ENCODE peak calls at places on chromosomes 11 and 22, in seven cellular contexts. One of them, this sample, is unnamed.

GRCh38 chr11:15507592-15507991 is 392.9 kb downstream of the INSC start:
- DNase-seq in testis: no peak
- DNase-seq in HCT116: no peak
- DNase-seq in HepG2: no peak
- DNase-seq in heart left ventricle: no peak
- DNase-seq in IMR-90: no peak
- DNase-seq in adrenal gland: no peak
- DNase-seq in this sample: no peak

GRCh38 chr11:3891751-3892150 is 36.3 kb downstream of the STIM1 start:
- DNase-seq in testis: no peak
- DNase-seq in HCT116: no peak
- DNase-seq in HepG2: no peak
- DNase-seq in heart left ventricle: no peak
- DNase-seq in IMR-90: no peak
- DNase-seq in adrenal gland: no peak
- DNase-seq in this sample: no peak

GRCh38 chr11:45537617-45538016 is 127.8 kb downstream of the CHST1 start:
- DNase-seq in testis: no peak
- DNase-seq in HCT116: no peak
- DNase-seq in HepG2: no peak
- DNase-seq in heart left ventricle: no peak
- DNase-seq in IMR-90: peak
- DNase-seq in adrenal gland: no peak
- DNase-seq in this sample: no peak

GRCh38 chr11:81253226-81253625 is 1480.4 kb downstream of the FAM181B start:
- DNase-seq in testis: no peak
- DNase-seq in HCT116: no peak
- DNase-seq in HepG2: no peak
- DNase-seq in heart left ventricle: peak
- DNase-seq in IMR-90: no peak
- DNase-seq in adrenal gland: no peak
- DNase-seq in this sample: no peak

GRCh38 chr22:47071078-47071811 is 308.8 kb downstream of the TBC1D22A start:
- DNase-seq in testis: no peak
- DNase-seq in HCT116: no peak
- DNase-seq in HepG2: no peak
- DNase-seq in heart left ventricle: no peak
- DNase-seq in IMR-90: no peak
- DNase-seq in adrenal gland: no peak
- DNase-seq in this sample: no peak

GRCh38 chr11:132650969-132651720 is 881.2 kb downstream of the OPCML start:
- DNase-seq in testis: no peak
- DNase-seq in HCT116: no peak
- DNase-seq in HepG2: no peak
- DNase-seq in heart left ventricle: no peak
- DNase-seq in IMR-90: no peak
- DNase-seq in adrenal gland: no peak
- DNase-seq in this sample: no peak

GRCh38 chr11:118436639-118437045 is 350 bp downstream of the KMT2A start:
- DNase-seq in testis: no peak
- DNase-seq in HCT116: no peak
- DNase-seq in HepG2: no peak
- DNase-seq in heart left ventricle: peak
- DNase-seq in IMR-90: peak
- DNase-seq in adrenal gland: no peak
- DNase-seq in this sample: no peak

GRCh38 chr11:704799-705645 is 1.0 kb upstream of the EPS8L2 start:
- DNase-seq in testis: no peak
- DNase-seq in HCT116: no peak
- DNase-seq in HepG2: peak
- DNase-seq in heart left ventricle: no peak
- DNase-seq in IMR-90: no peak
- DNase-seq in adrenal gland: no peak
- DNase-seq in this sample: no peak

GRCh38 chr11:80084614-80085013 is 643.8 kb upstream of the TENM4 start:
- DNase-seq in testis: no peak
- DNase-seq in HCT116: no peak
- DNase-seq in HepG2: no peak
- DNase-seq in heart left ventricle: no peak
- DNase-seq in IMR-90: no peak
- DNase-seq in adrenal gland: no peak
- DNase-seq in this sample: no peak

GRCh38 chr11:68340784-68341556 is 28.6 kb downstream of the LRP5 start:
- DNase-seq in testis: no peak
- DNase-seq in HCT116: no peak
- DNase-seq in HepG2: no peak
- DNase-seq in heart left ventricle: no peak
- DNase-seq in IMR-90: no peak
- DNase-seq in adrenal gland: no peak
- DNase-seq in this sample: no peak

GRCh38 chr11:73223998-73224730 is 6.1 kb downstream of the P2RY2 start:
- DNase-seq in testis: no peak
- DNase-seq in HCT116: no peak
- DNase-seq in HepG2: no peak
- DNase-seq in heart left ventricle: peak
- DNase-seq in IMR-90: no peak
- DNase-seq in adrenal gland: no peak
- DNase-seq in this sample: no peak

GRCh38 chr22:26798433-26799065 is 141.2 kb downstream of the MIAT start:
- DNase-seq in testis: no peak
- DNase-seq in HCT116: no peak
- DNase-seq in HepG2: no peak
- DNase-seq in heart left ventricle: no peak
- DNase-seq in IMR-90: no peak
- DNase-seq in adrenal gland: no peak
- DNase-seq in this sample: no peak

GRCh38 chr11:14584595-14584994 is 59.0 kb upstream of the PDE3B start:
- DNase-seq in testis: no peak
- DNase-seq in HCT116: no peak
- DNase-seq in HepG2: peak
- DNase-seq in heart left ventricle: no peak
- DNase-seq in IMR-90: no peak
- DNase-seq in adrenal gland: no peak
- DNase-seq in this sample: no peak

GRCh38 chr11:15700456-15700855 is 585.7 kb downstream of the INSC start:
- DNase-seq in testis: no peak
- DNase-seq in HCT116: no peak
- DNase-seq in HepG2: no peak
- DNase-seq in heart left ventricle: no peak
- DNase-seq in IMR-90: no peak
- DNase-seq in adrenal gland: no peak
- DNase-seq in this sample: no peak

DNA sequence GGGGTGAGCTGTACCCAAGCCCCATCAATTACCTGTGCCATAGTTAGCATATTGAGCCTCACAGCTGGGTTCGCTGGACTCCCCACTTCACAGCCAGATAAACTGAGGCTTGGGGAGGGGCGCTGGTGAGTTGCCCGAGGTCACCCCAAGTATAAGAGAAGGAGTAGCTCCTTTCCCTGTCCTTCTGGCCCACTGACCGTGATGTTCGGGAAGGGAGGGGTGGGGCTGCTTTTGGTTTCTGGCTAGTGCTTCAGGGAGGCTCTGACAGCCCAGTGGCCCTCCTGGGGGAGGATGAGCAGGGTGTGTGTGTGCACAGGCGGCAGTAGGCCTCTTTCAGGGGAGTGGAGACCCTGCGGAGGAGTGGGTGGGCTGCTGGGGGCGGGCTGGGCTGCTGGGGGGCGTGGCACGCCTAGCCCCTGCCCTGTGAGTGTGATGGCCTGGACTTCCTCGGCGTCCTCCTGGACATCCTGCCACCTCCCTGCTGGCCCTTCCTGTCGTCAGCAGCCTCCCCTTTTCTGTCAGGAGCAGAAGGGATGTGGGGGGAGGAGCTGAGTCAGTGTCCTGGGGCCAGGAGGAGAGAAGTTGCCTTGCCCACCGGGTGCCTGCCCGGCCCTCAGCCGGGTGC is 50.4 kb downstream of the TRIOBP start:
- DNase-seq in testis: no peak
- DNase-seq in HCT116: no peak
- DNase-seq in HepG2: no peak
- DNase-seq in heart left ventricle: peak
- DNase-seq in IMR-90: peak
- DNase-seq in adrenal gland: peak
- DNase-seq in this sample: peak
- TF ChIP-seq POLR2A in testis: no peak
- TF ChIP-seq POLR2A in HCT116: peak
- TF ChIP-seq POLR2A in HepG2: no peak
- TF ChIP-seq POLR2A in heart left ventricle: no peak
- TF ChIP-seq POLR2A in IMR-90: peak
- TF ChIP-seq POLR2A in adrenal gland: no peak
- TF ChIP-seq POLR2A in this sample: no peak

GRCh38 chr22:42323971-42324370 is 53.5 kb upstream of the TCF20 start:
- DNase-seq in testis: no peak
- DNase-seq in HCT116: no peak
- DNase-seq in HepG2: no peak
- DNase-seq in heart left ventricle: no peak
- DNase-seq in IMR-90: no peak
- DNase-seq in adrenal gland: no peak
- DNase-seq in this sample: no peak

GRCh38 chr22:42326786-42327185 is 56.3 kb upstream of the TCF20 start:
- DNase-seq in testis: no peak
- DNase-seq in HCT116: no peak
- DNase-seq in HepG2: no peak
- DNase-seq in heart left ventricle: no peak
- DNase-seq in IMR-90: peak
- DNase-seq in adrenal gland: no peak
- DNase-seq in this sample: no peak

GRCh38 chr22:42324566-42324965 is 54.1 kb upstream of the TCF20 start:
- DNase-seq in testis: no peak
- DNase-seq in HCT116: no peak
- DNase-seq in HepG2: no peak
- DNase-seq in heart left ventricle: no peak
- DNase-seq in IMR-90: no peak
- DNase-seq in adrenal gland: no peak
- DNase-seq in this sample: no peak

GRCh38 chr22:42326301-42326700 is 55.8 kb upstream of the TCF20 start:
- DNase-seq in testis: no peak
- DNase-seq in HCT116: no peak
- DNase-seq in HepG2: no peak
- DNase-seq in heart left ventricle: no peak
- DNase-seq in IMR-90: no peak
- DNase-seq in adrenal gland: no peak
- DNase-seq in this sample: no peak

DNA sequence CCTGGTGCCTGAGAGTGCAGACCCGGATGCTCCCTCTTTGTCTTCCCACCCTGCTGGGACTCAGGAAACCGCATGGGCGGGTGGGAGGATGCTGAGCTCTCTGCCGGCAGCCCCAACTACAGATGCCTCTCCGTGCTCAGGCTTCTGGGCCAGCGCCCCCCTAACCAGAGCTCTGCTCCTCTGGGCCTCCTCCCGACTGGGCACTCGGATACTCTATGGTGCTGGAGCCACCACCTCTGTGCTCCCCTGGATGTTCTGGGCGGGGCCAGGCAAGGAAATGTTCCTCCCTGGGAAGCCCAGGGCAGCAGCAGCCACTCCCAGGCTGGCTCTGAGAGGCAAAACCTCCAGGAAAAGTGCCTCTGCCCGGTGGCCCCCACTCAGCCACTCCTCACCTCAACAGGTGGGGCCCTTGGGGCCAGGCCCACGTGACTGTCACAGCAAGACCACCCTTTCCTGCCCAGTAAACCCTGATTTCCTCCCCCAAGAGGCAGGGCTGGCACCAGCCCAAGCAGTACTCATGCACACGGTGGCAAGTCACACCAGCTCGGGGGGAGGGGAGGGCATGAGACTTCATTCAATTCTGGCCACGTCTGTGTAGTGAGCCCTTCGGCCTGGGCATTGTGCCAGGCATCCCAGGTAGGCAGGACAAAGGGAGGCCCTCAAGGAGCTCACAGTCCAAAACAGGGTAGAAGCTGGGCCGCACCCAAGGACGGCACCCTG is 54.7 kb upstream of the TCF20 start:
- DNase-seq in testis: no peak
- DNase-seq in HCT116: no peak
- DNase-seq in HepG2: no peak
- DNase-seq in heart left ventricle: no peak
- DNase-seq in IMR-90: no peak
- DNase-seq in adrenal gland: no peak
- DNase-seq in this sample: no peak
- H3K27ac ChIP-seq in testis: no peak
- H3K27ac ChIP-seq in HCT116: no peak
- H3K27ac ChIP-seq in HepG2: no peak
- H3K27ac ChIP-seq in heart left ventricle: no peak
- H3K27ac ChIP-seq in IMR-90: no peak
- H3K27ac ChIP-seq in adrenal gland: no peak
- H3K27ac ChIP-seq in this sample: no peak

GRCh38 chr22:25747245-25747944 is 5.4 kb downstream of the MYO18B start:
- DNase-seq in testis: no peak
- DNase-seq in HCT116: peak
- DNase-seq in HepG2: peak
- DNase-seq in heart left ventricle: no peak
- DNase-seq in IMR-90: peak
- DNase-seq in adrenal gland: peak
- DNase-seq in this sample: peak
- TF ChIP-seq POLR2A in testis: no peak
- TF ChIP-seq POLR2A in HCT116: no peak
- TF ChIP-seq POLR2A in HepG2: no peak
- TF ChIP-seq POLR2A in heart left ventricle: peak
- TF ChIP-seq POLR2A in IMR-90: no peak
- TF ChIP-seq POLR2A in adrenal gland: no peak
- TF ChIP-seq POLR2A in this sample: no peak

GRCh38 chr11:32311351-32312077 is 123.8 kb downstream of the WT1 start:
- DNase-seq in testis: no peak
- DNase-seq in HCT116: no peak
- DNase-seq in HepG2: no peak
- DNase-seq in heart left ventricle: no peak
- DNase-seq in IMR-90: no peak
- DNase-seq in adrenal gland: no peak
- DNase-seq in this sample: no peak

GRCh38 chr11:32309541-32310217 is 125.7 kb downstream of the WT1 start:
- DNase-seq in testis: no peak
- DNase-seq in HCT116: no peak
- DNase-seq in HepG2: no peak
- DNase-seq in heart left ventricle: no peak
- DNase-seq in IMR-90: no peak
- DNase-seq in adrenal gland: no peak
- DNase-seq in this sample: no peak

GRCh38 chr11:32312206-32312817 is 123.0 kb downstream of the WT1 start:
- DNase-seq in testis: no peak
- DNase-seq in HCT116: no peak
- DNase-seq in HepG2: no peak
- DNase-seq in heart left ventricle: no peak
- DNase-seq in IMR-90: peak
- DNase-seq in adrenal gland: no peak
- DNase-seq in this sample: no peak

GRCh38 chr11:32307921-32308320 is 127.4 kb downstream of the WT1 start:
- DNase-seq in testis: no peak
- DNase-seq in HCT116: no peak
- DNase-seq in HepG2: no peak
- DNase-seq in heart left ventricle: no peak
- DNase-seq in IMR-90: no peak
- DNase-seq in adrenal gland: no peak
- DNase-seq in this sample: no peak

DNA sequence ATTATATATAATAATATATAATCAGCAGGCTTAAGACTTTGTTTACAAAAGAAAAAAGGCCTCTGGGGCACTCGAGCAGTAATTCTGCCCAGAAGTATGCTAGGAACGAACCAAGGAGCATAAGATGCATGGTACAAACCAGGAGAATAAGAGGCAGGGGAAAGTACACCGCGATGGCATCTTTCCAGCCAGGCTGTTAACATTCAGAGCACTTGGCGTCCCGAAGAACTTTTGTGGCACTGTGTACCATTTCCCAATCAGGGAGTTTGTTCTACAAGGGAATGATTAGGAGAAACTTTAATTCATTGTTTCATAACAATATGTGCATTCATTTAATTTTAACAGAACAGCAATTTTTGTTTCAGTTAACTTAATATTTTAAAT is 125.1 kb downstream of the WT1 start:
- DNase-seq in testis: peak
- DNase-seq in HCT116: no peak
- DNase-seq in HepG2: no peak
- DNase-seq in heart left ventricle: no peak
- DNase-seq in IMR-90: no peak
- DNase-seq in adrenal gland: no peak
- DNase-seq in this sample: no peak
- H3K27ac ChIP-seq in testis: peak
- H3K27ac ChIP-seq in HCT116: no peak
- H3K27ac ChIP-seq in HepG2: no peak
- H3K27ac ChIP-seq in heart left ventricle: no peak
- H3K27ac ChIP-seq in IMR-90: no peak
- H3K27ac ChIP-seq in adrenal gland: no peak
- H3K27ac ChIP-seq in this sample: no peak

This sample was measured in ovary.